ENCODE peak calls at places on chromosomes 13 and 19, in five cellular contexts. One of them, this sample, is unnamed.

GRCh38 chr19:7962644-7963268 is 19.3 kb upstream of the TIMM44 start:
- DNase-seq in kidney glomerular epithelial cell: no peak
- DNase-seq in CD8-positive, alpha-beta T cell: no peak
- DNase-seq in glutamatergic neuron: no peak
- DNase-seq in iPS DF 6.9: no peak
- DNase-seq in this sample: no peak

GRCh38 chr13:50334092-50334778 is 319.0 kb downstream of the KCNRG start:
- DNase-seq in glutamatergic neuron: no peak
- DNase-seq in iPS DF 6.9: no peak
- DNase-seq in kidney glomerular epithelial cell: no peak
- DNase-seq in CD8-positive, alpha-beta T cell: no peak
- DNase-seq in this sample: no peak

GRCh38 chr13:47175172-47175806 is 278.4 kb upstream of the HTR2A start:
- DNase-seq in iPS DF 6.9: no peak
- DNase-seq in kidney glomerular epithelial cell: no peak
- DNase-seq in CD8-positive, alpha-beta T cell: no peak
- DNase-seq in glutamatergic neuron: no peak
- DNase-seq in this sample: no peak

GRCh38 chr19:29269641-29270040 is 56.7 kb upstream of the UQCRFS1 start:
- DNase-seq in glutamatergic neuron: no peak
- DNase-seq in kidney glomerular epithelial cell: no peak
- DNase-seq in CD8-positive, alpha-beta T cell: no peak
- DNase-seq in iPS DF 6.9: no peak
- DNase-seq in this sample: no peak

GRCh38 chr13:20301391-20302071 is 69.4 kb upstream of the GJB6 start:
- DNase-seq in glutamatergic neuron: peak
- DNase-seq in kidney glomerular epithelial cell: no peak
- DNase-seq in iPS DF 6.9: no peak
- DNase-seq in CD8-positive, alpha-beta T cell: no peak
- DNase-seq in this sample: no peak

GRCh38 chr13:43019811-43020210 is 3.6 kb upstream of the DNAJC15 start:
- DNase-seq in kidney glomerular epithelial cell: no peak
- DNase-seq in glutamatergic neuron: no peak
- DNase-seq in iPS DF 6.9: no peak
- DNase-seq in CD8-positive, alpha-beta T cell: no peak
- DNase-seq in this sample: no peak

GRCh38 chr13:60019119-60019993 is 144.4 kb downstream of the DIAPH3 start:
- DNase-seq in CD8-positive, alpha-beta T cell: no peak
- DNase-seq in iPS DF 6.9: no peak
- DNase-seq in glutamatergic neuron: no peak
- DNase-seq in kidney glomerular epithelial cell: peak
- DNase-seq in this sample: no peak

GRCh38 chr19:772043-772442 is 21.1 kb downstream of the MISP start:
- DNase-seq in glutamatergic neuron: no peak
- DNase-seq in kidney glomerular epithelial cell: no peak
- DNase-seq in CD8-positive, alpha-beta T cell: no peak
- DNase-seq in iPS DF 6.9: no peak
- DNase-seq in this sample: no peak

GRCh38 chr13:60392136-60392535 is 4.9 kb upstream of the TDRD3 start:
- DNase-seq in kidney glomerular epithelial cell: no peak
- DNase-seq in glutamatergic neuron: no peak
- DNase-seq in CD8-positive, alpha-beta T cell: no peak
- DNase-seq in iPS DF 6.9: no peak
- DNase-seq in this sample: no peak

GRCh38 chr19:31448221-31448657 is 99.0 kb upstream of the TSHZ3 start:
- DNase-seq in iPS DF 6.9: no peak
- DNase-seq in CD8-positive, alpha-beta T cell: no peak
- DNase-seq in glutamatergic neuron: no peak
- DNase-seq in kidney glomerular epithelial cell: no peak
- DNase-seq in this sample: peak

GRCh38 chr19:51027126-51027806 is 850 bp upstream of the KLK11 start:
- DNase-seq in kidney glomerular epithelial cell: no peak
- DNase-seq in CD8-positive, alpha-beta T cell: no peak
- DNase-seq in glutamatergic neuron: no peak
- DNase-seq in iPS DF 6.9: no peak
- DNase-seq in this sample: peak

GRCh38 chr13:110443633-110444225 is 117.8 kb downstream of the RAB20 start:
- DNase-seq in iPS DF 6.9: no peak
- DNase-seq in CD8-positive, alpha-beta T cell: no peak
- DNase-seq in glutamatergic neuron: no peak
- DNase-seq in kidney glomerular epithelial cell: no peak
- DNase-seq in this sample: no peak

GRCh38 chr13:20943519-20944012 is 41.0 kb upstream of the XPO4 start:
- DNase-seq in kidney glomerular epithelial cell: peak
- DNase-seq in glutamatergic neuron: peak
- DNase-seq in iPS DF 6.9: peak
- DNase-seq in CD8-positive, alpha-beta T cell: peak
- DNase-seq in this sample: peak

GRCh38 chr19:46442808-46443450 is 14.2 kb upstream of the PNMA8C start:
- DNase-seq in glutamatergic neuron: no peak
- DNase-seq in kidney glomerular epithelial cell: peak
- DNase-seq in iPS DF 6.9: no peak
- DNase-seq in CD8-positive, alpha-beta T cell: no peak
- DNase-seq in this sample: no peak

GRCh38 chr13:37667631-37668161 is 69.1 kb upstream of the POSTN start:
- DNase-seq in iPS DF 6.9: no peak
- DNase-seq in CD8-positive, alpha-beta T cell: no peak
- DNase-seq in glutamatergic neuron: no peak
- DNase-seq in kidney glomerular epithelial cell: no peak
- DNase-seq in this sample: no peak

GRCh38 chr19:29551774-29552173 is 26.0 kb downstream of the VSTM2B start:
- DNase-seq in CD8-positive, alpha-beta T cell: no peak
- DNase-seq in kidney glomerular epithelial cell: no peak
- DNase-seq in iPS DF 6.9: no peak
- DNase-seq in glutamatergic neuron: no peak
- DNase-seq in this sample: no peak

GRCh38 chr19:892243-892996 is 567 bp downstream of the MED16 start:
- DNase-seq in iPS DF 6.9: no peak
- DNase-seq in kidney glomerular epithelial cell: no peak
- DNase-seq in glutamatergic neuron: peak
- DNase-seq in CD8-positive, alpha-beta T cell: no peak
- DNase-seq in this sample: peak

GRCh38 chr19:49502866-49503581 is 6.8 kb downstream of the RPS11 start:
- DNase-seq in iPS DF 6.9: no peak
- DNase-seq in kidney glomerular epithelial cell: peak
- DNase-seq in glutamatergic neuron: no peak
- DNase-seq in CD8-positive, alpha-beta T cell: no peak
- DNase-seq in this sample: peak

This sample was measured in SK-N-SH.